ENCODE peak calls at places on chromosomes 1 and 21, in seven cellular contexts. P is tibial artery, F is right atrium auricular region, I is A549, X is astrocyte, N is lower leg skin, L is GM06990. T is an unnamed sample.

GRCh38 chr1:180382326-180383115 is 119.9 kb downstream of the ACBD6 start:
- DNase-seq in P (no peak), F (no peak), I (no peak), X (peak), N (no peak), L (no peak), T (no peak)

GRCh38 chr1:211934315-211934714 is 101.0 kb downstream of the INTS7 start:
- DNase-seq in P (no peak), F (no peak), I (no peak), X (no peak), N (no peak), L (no peak), T (no peak)

GRCh38 chr1:214460304-214460916 is 91.0 kb downstream of the PTPN14 start:
- DNase-seq in P (no peak), F (no peak), I (no peak), X (no peak), N (no peak), L (no peak), T (no peak)

GRCh38 chr1:172135076-172135672 is 285.3 kb upstream of the C1orf105 start:
- DNase-seq in P (no peak), F (no peak), I (peak), X (no peak), N (no peak), L (no peak), T (no peak)

GRCh38 chr1:3931310-3931700 is 31.2 kb upstream of the C1orf174 start:
- DNase-seq in P (no peak), F (no peak), I (no peak), X (no peak), N (no peak), L (no peak), T (no peak)

GRCh38 chr1:160681067-160681890 is 30.3 kb downstream of the CD48 start:
- DNase-seq in P (peak), F (peak), I (peak), X (no peak), N (peak), L (peak), T (peak)

GRCh38 chr1:216626394-216627067 is 96.7 kb downstream of the ESRRG start:
- DNase-seq in P (no peak), F (no peak), I (no peak), X (no peak), N (no peak), L (no peak), T (peak)

GRCh38 chr21:37245151-37245550 is 22.0 kb downstream of the VPS26C start:
- DNase-seq in P (no peak), F (no peak), I (no peak), X (no peak), N (no peak), L (no peak), T (no peak)

GRCh38 chr1:15323351-15323988 is 76.4 kb downstream of the FHAD1 start:
- DNase-seq in P (peak), F (peak), I (peak), X (peak), N (peak), L (no peak), T (peak)

GRCh38 chr1:15324867-15325335 is 77.9 kb downstream of the FHAD1 start:
- DNase-seq in P (no peak), F (no peak), I (no peak), X (no peak), N (no peak), L (no peak), T (no peak)

GRCh38 chr1:15325375-15326085 is 78.5 kb downstream of the FHAD1 start:
- DNase-seq in P (no peak), F (no peak), I (no peak), X (no peak), N (no peak), L (no peak), T (no peak)

GRCh38 chr1:15322648-15323350 is 75.8 kb downstream of the FHAD1 start:
- DNase-seq in P (no peak), F (no peak), I (peak), X (no peak), N (no peak), L (no peak), T (peak)

GRCh38 chr1:15323989-15324866 is 77.2 kb downstream of the FHAD1 start:
- DNase-seq in P (no peak), F (no peak), I (no peak), X (no peak), N (no peak), L (no peak), T (no peak)
- H3K4me3 ChIP-seq in P (no peak), F (no peak), I (no peak), X (no peak), N (no peak), L (no peak), T (no peak)

GRCh38 chr1:163528710-163529348 is 207.1 kb downstream of the NUF2 start:
- DNase-seq in P (no peak), F (no peak), I (peak), X (peak), N (no peak), L (no peak), T (no peak)
- H3K4me3 ChIP-seq in P (no peak), F (no peak), I (no peak), X (no peak), N (no peak), L (no peak), T (no peak)

GRCh38 chr1:156705918-156706646 is 699 bp upstream of the CRABP2 start:
- DNase-seq in P (peak), F (peak), I (peak), X (no peak), N (peak), L (peak), T (peak)
- H3K4me3 ChIP-seq in P (peak), F (peak), I (peak), X (peak), N (peak), L (peak), T (peak)

DNA sequence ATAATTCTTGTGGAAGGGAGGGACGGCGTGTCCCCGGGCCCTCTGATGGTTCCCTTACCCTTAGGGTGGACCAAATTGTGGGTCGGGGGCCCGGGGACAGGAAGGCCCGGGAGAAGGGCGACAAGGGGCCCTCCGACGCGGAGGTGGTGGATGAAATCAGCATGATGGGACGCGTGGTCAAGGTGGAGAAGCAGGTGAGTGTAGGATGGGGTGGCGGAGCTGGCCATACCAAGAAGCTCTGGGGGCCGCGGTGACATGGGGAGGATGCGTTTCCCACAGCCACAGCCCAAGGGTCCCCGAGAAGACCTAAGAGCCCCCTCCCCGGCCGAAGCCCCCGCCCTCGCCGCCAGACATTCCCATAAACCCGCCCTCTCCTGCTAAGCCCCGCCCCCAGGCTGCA is 24.6 kb downstream of the CITED4 start:
- DNase-seq in P (no peak), F (no peak), I (no peak), X (no peak), N (no peak), L (no peak), T (no peak)
- H3K4me3 ChIP-seq in P (no peak), F (no peak), I (no peak), X (no peak), N (no peak), L (no peak), T (no peak)

DNA sequence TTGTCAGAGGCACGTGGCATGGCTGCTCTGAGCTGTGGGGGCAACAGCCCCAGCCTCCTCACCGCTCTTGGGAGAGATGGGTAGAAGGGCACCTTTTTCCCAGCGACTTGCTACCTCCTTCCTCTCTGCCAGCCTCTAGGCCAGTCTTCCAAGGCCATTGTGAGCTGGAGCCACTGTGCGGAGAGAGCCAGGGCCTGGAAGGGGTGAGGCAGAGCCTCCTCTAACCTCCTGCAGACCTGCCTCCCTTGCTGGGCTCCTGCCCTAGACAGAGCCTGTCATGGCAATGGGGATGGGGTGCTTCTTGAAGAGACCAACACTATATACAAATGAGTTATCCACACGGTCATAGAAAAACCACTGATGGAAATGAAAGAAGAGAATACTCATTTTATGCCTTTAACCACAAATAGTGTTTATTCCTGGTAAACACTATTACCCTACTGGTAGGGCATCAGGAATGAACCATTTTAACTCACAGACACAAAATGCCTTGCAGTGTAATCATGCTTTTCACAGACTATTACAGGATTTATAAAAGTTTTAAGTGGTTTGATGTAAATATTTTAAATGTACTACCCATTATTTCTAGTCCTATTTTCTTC is 5.0 kb upstream of the IGFN1 start:
- DNase-seq in P (no peak), F (no peak), I (no peak), X (no peak), N (no peak), L (no peak), T (no peak)
- H3K4me3 ChIP-seq in P (no peak), F (no peak), I (no peak), X (no peak), N (no peak), L (no peak), T (no peak)

GRCh38 chr1:81950037-81950436 is 149.3 kb downstream of the ADGRL2 start:
- DNase-seq in P (no peak), F (no peak), I (no peak), X (no peak), N (no peak), L (no peak), T (no peak)
- H3K4me3 ChIP-seq in P (no peak), F (no peak), I (no peak), X (no peak), N (no peak), L (no peak), T (no peak)

GRCh38 chr1:38536089-38536488 is 323.5 kb downstream of the RRAGC start:
- DNase-seq in P (no peak), F (no peak), I (no peak), X (no peak), N (no peak), L (no peak), T (no peak)
- H3K4me3 ChIP-seq in P (no peak), F (no peak), I (no peak), X (no peak), N (no peak), L (no peak), T (no peak)

GRCh38 chr1:210246447-210246846 is 13.9 kb downstream of the SERTAD4 start:
- DNase-seq in P (no peak), F (no peak), I (no peak), X (peak), N (no peak), L (no peak), T (no peak)
- H3K4me3 ChIP-seq in P (no peak), F (no peak), I (no peak), X (no peak), N (no peak), L (no peak), T (no peak)

T was measured in MG63.